ENCODE peak calls at places on chromosomes 12 and 14, in four cellular contexts. X is NCI-H1092 treated with DMSO at 0.1 percent for 48 hours, N is AG04449, H is T follicular helper cell. C is an unnamed sample.

GRCh38 chr12:131796754-131797587 is 31.2 kb upstream of the MMP17 start:
- DNase-seq in X (no peak), H (no peak), N (no peak), C (no peak)

GRCh38 chr12:109738878-109739665 is 25.4 kb downstream of the FAM222A start:
- DNase-seq in X (no peak), N (no peak), H (no peak), C (no peak)

GRCh38 chr12:91219511-91219910 is 36.9 kb upstream of the DCN start:
- DNase-seq in N (no peak), X (no peak), H (no peak), C (no peak)

GRCh38 chr14:53491256-53491905 is 338.3 kb upstream of the DDHD1 start:
- DNase-seq in N (peak; percentile 10), X (no peak), H (no peak), C (peak; percentile 26)

GRCh38 chr14:98931911-98932310 is 340.1 kb downstream of the BCL11B start:
- DNase-seq in N (no peak), X (no peak), H (peak; percentile 61), C (no peak)

GRCh38 chr14:97655169-97655948 is 858.2 kb downstream of the VRK1 start:
- DNase-seq in X (no peak), N (no peak), H (no peak), C (no peak)

GRCh38 chr12:124592050-124592449 is 24.6 kb upstream of the NCOR2 start:
- DNase-seq in X (no peak), N (no peak), H (no peak), C (peak; percentile 75)

GRCh38 chr14:24052656-24053547 is 1.1 kb downstream of the CARMIL3 start:
- DNase-seq in N (no peak), H (no peak), X (no peak), C (no peak)

GRCh38 chr14:56248442-56248841 is 130.2 kb downstream of the PELI2 start:
- DNase-seq in H (no peak), X (no peak), N (no peak), C (no peak)

GRCh38 chr12:104281636-104282035 is 21.9 kb upstream of the EID3 start:
- DNase-seq in H (no peak), X (no peak), N (no peak), C (no peak)

GRCh38 chr14:104934380-104934733 is 9.7 kb downstream of the PLD4 start:
- DNase-seq in H (no peak), X (no peak), N (no peak), C (no peak)

GRCh38 chr14:32078030-32078793 is 1.1 kb downstream of the ARHGAP5 start:
- DNase-seq in N (no peak), X (peak; percentile 77), H (no peak), C (peak; percentile 23)

GRCh38 chr12:64534672-64535199 is 75.6 kb upstream of the RASSF3 start:
- DNase-seq in H (no peak), X (no peak), N (no peak), C (no peak)

GRCh38 chr14:67493092-67493717 is 4.7 kb upstream of the TMEM229B start:
- DNase-seq in N (no peak), X (no peak), H (no peak), C (no peak)

GRCh38 chr12:69686731-69687130 is 12.4 kb downstream of the BEST3 start:
- DNase-seq in X (no peak), N (no peak), H (no peak), C (no peak)

GRCh38 chr14:66530526-66530925 is 22.6 kb downstream of the GPHN start:
- DNase-seq in N (no peak), H (no peak), X (no peak), C (no peak)

GRCh38 chr14:55721353-55721752 is 141.3 kb downstream of the KTN1 start:
- DNase-seq in H (no peak), X (no peak), N (peak; percentile 52), C (peak; percentile 34)

GRCh38 chr14:99573000-99573330 is 31.0 kb downstream of the CCDC85C start:
- DNase-seq in H (no peak), N (no peak), X (peak; percentile 44), C (no peak)

GRCh38 chr14:77804592-77804991 is 4.7 kb downstream of the ADCK1 start:
- DNase-seq in X (no peak), H (no peak), N (no peak), C (no peak)

GRCh38 chr12:13986031-13986430 is 4.6 kb upstream of the GRIN2B start:
- DNase-seq in X (no peak), H (no peak), N (no peak), C (no peak)

GRCh38 chr12:5997260-5997659 is 52.2 kb upstream of the ANO2 start:
- DNase-seq in N (no peak), X (no peak), H (no peak), C (no peak)

GRCh38 chr14:64649383-64649998 is 54.7 kb upstream of the PLEKHG3 start:
- DNase-seq in X (no peak), N (no peak), H (no peak), C (no peak)

GRCh38 chr12:91959220-91959619 is 186.4 kb downstream of the BTG1 start:
- DNase-seq in X (no peak), H (no peak), N (no peak), C (no peak)

GRCh38 chr14:29868000-29868399 is 59.6 kb downstream of the PRKD1 start:
- DNase-seq in X (peak; percentile 63), H (no peak), N (no peak), C (no peak)

GRCh38 chr12:47066278-47067048 is 13.0 kb upstream of the PCED1B start:
- DNase-seq in X (peak; percentile 70), N (no peak), H (no peak), C (no peak)

GRCh38 chr12:116277393-116278258 is at the start of gene MED13L:
- DNase-seq in X (peak; percentile 67), H (peak; percentile 83), N (no peak), C (peak; percentile 98)

GRCh38 chr14:59374048-59374447 is 91.1 kb downstream of the GPR135 start:
- DNase-seq in X (no peak), H (no peak), N (no peak), C (no peak)

GRCh38 chr14:61678966-61679365 is 16.3 kb upstream of the HIF1A start:
- DNase-seq in H (no peak), X (no peak), N (no peak), C (no peak)

C was measured in RWPE1.